ENCODE peak calls at places on chromosomes 1 and 21, in four cellular contexts. L is HepG2, G is GM12878, U is H1. I is an unnamed sample.

GRCh38 chr1:9455487-9456237 is 83.6 kb upstream of the SLC25A33 start:
- DNase-seq in L (peak), G (no peak), U (peak), I (peak)

GRCh38 chr1:973459-974292 is 7.4 kb downstream of the PLEKHN1 start:
- DNase-seq in L (no peak), G (no peak), U (no peak), I (no peak)

GRCh38 chr1:33617451-33617850 is 145.0 kb downstream of the ZSCAN20 start:
- DNase-seq in L (no peak), G (no peak), U (no peak), I (no peak)

GRCh38 chr1:21165076-21165475 is 11.6 kb downstream of the EIF4G3 start:
- DNase-seq in L (no peak), G (no peak), U (no peak), I (no peak)

GRCh38 chr1:1422465-1423244 is 1.6 kb upstream of the ANKRD65 start:
- DNase-seq in L (no peak), G (no peak), U (no peak), I (no peak)

GRCh38 chr1:109804660-109805059 is 40.9 kb upstream of the EPS8L3 start:
- DNase-seq in L (no peak), G (no peak), U (no peak), I (no peak)

GRCh38 chr21:39705849-39706248 is 39.1 kb upstream of the IGSF5 start:
- DNase-seq in L (no peak), G (no peak), U (no peak), I (no peak)

GRCh38 chr1:109541102-109541501 is 1.4 kb downstream of the GPR61 start:
- DNase-seq in L (no peak), G (no peak), U (no peak), I (no peak)

GRCh38 chr1:17671741-17672140 is 83.4 kb upstream of the ACTL8 start:
- DNase-seq in L (no peak), G (no peak), U (no peak), I (no peak)

GRCh38 chr21:17925000-17925610 is 105.9 kb upstream of the C21orf91 start:
- DNase-seq in L (peak), G (peak), U (no peak), I (peak)

GRCh38 chr1:59431566-59432294 is 134.8 kb downstream of the FGGY start:
- DNase-seq in L (no peak), G (no peak), U (no peak), I (no peak)

GRCh38 chr1:18452550-18452949 is 28.2 kb upstream of the KLHDC7A start:
- DNase-seq in L (peak), G (peak), U (no peak), I (no peak)

GRCh38 chr1:154730986-154731489 is 123.1 kb upstream of the ADAR start:
- DNase-seq in L (no peak), G (no peak), U (no peak), I (no peak)

GRCh38 chr1:44547837-44548236 is 126.4 kb downstream of the TMEM53 start:
- DNase-seq in L (no peak), G (no peak), U (no peak), I (no peak)

GRCh38 chr1:44544960-44545359 is 129.3 kb downstream of the TMEM53 start:
- DNase-seq in L (no peak), G (no peak), U (no peak), I (no peak)

GRCh38 chr1:44545961-44546360 is 128.3 kb downstream of the TMEM53 start:
- DNase-seq in L (no peak), G (no peak), U (no peak), I (no peak)

GRCh38 chr1:44547361-44547760 is 126.9 kb downstream of the TMEM53 start:
- DNase-seq in L (no peak), G (no peak), U (no peak), I (no peak)

DNA sequence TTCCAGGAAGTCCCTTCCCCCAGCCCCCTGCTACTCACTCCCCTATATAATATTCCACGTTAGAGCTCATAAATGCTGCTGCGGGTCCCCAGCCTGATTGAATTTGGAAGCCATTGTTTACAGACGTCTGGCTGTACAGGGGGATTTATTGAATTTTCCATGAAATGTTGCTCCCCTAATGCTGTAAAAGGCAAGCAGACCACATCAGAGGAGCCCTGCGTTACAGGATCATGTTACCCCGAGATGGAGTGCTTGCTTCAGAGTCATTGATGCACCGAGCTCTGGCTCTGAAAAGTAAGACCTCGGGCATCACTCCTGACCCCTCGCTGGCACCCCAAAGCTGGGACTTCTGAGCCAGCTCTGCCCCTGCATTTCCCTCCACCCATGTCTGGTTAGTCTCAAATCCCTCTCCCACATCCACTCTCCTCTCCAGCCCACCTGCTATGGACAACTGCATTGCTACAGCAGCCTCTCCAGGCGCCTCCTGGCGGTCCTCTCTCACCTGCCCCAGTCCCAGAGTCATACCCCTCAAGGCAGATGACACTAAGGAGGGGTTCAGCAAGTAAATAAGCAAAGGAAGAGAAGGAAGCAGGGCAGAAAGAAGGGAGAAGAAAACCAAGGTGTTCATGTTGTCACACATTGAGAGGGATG is 127.8 kb downstream of the TMEM53 start:
- DNase-seq in L (no peak), G (no peak), U (no peak), I (no peak)
- TF ChIP-seq SUZ12 in L (no peak), G (no peak), U (no peak), I (no peak)

GRCh38 chr1:248857201-248857600 is 1.7 kb downstream of the ZNF692 start:
- DNase-seq in L (no peak), G (no peak), U (no peak), I (no peak)
- H3K4me3 ChIP-seq in L (peak), G (peak), U (peak), I (peak)

GRCh38 chr1:162846256-162847212 is 14.4 kb downstream of the CCDC190 start:
- DNase-seq in L (no peak), G (no peak), U (no peak), I (no peak)

GRCh38 chr1:162851341-162851740 is 9.6 kb downstream of the CCDC190 start:
- DNase-seq in L (no peak), G (no peak), U (no peak), I (no peak)

GRCh38 chr1:162844153-162844552 is 16.8 kb downstream of the CCDC190 start:
- DNase-seq in L (no peak), G (no peak), U (no peak), I (no peak)

GRCh38 chr1:162849711-162850110 is 11.3 kb downstream of the CCDC190 start:
- DNase-seq in L (no peak), G (no peak), U (no peak), I (no peak)

GRCh38 chr1:162847839-162848453 is 13.0 kb downstream of the CCDC190 start:
- DNase-seq in L (peak), G (no peak), U (no peak), I (peak)
- TF ChIP-seq SUZ12 in L (no peak), G (no peak), U (no peak), I (no peak)

GRCh38 chr1:220748091-220748934 is at the start of gene MTARC2:
- DNase-seq in L (peak), G (no peak), U (peak), I (peak)
- H3K4me3 ChIP-seq in L (peak), G (no peak), U (peak), I (peak)

GRCh38 chr1:87134061-87134460 is 194.6 kb upstream of the LMO4 start:
- DNase-seq in L (no peak), G (no peak), U (no peak), I (no peak)
- TF ChIP-seq SUZ12 in L (no peak), G (no peak), U (no peak), I (no peak)

I was measured in NT2/D1.